ENCODE peak calls at places on chromosomes 7 and 10, in five cellular contexts. Y, M, A, S and D are unnamed samples.

GRCh38 chr7:153407291-153408046 is 644.7 kb upstream of the DPP6 start:
- DNase-seq in Y (no peak), M (no peak), A (no peak), S (no peak), D (no peak)

GRCh38 chr10:95864906-95865813 is 42.6 kb upstream of the CC2D2B start:
- DNase-seq in Y (peak), M (peak), A (no peak), S (peak), D (peak)

GRCh38 chr10:68315582-68315981 is 16.3 kb upstream of the HNRNPH3 start:
- DNase-seq in Y (no peak), M (no peak), A (no peak), S (no peak), D (no peak)

GRCh38 chr7:544528-545221 is 25.0 kb upstream of the PDGFA start:
- DNase-seq in Y (no peak), M (no peak), A (no peak), S (no peak), D (no peak)

GRCh38 chr7:19017374-19017773 is 100.1 kb downstream of the TWIST1 start:
- DNase-seq in Y (no peak), M (no peak), A (no peak), S (no peak), D (no peak)

GRCh38 chr10:32321016-32321631 is 25.8 kb downstream of the EPC1 start:
- DNase-seq in Y (no peak), M (no peak), A (no peak), S (no peak), D (no peak)

GRCh38 chr10:96614515-96614914 is 27.7 kb upstream of the TM9SF3 start:
- DNase-seq in Y (no peak), M (no peak), A (no peak), S (peak), D (no peak)

GRCh38 chr10:89904755-89905154 is 203.4 kb downstream of the KIF20B start:
- DNase-seq in Y (no peak), M (no peak), A (no peak), S (no peak), D (no peak)

GRCh38 chr7:158057446-158057845 is 530.2 kb downstream of the PTPRN2 start:
- DNase-seq in Y (no peak), M (no peak), A (no peak), S (no peak), D (no peak)